ENCODE peak calls at places on chromosome 21, in nine cellular contexts. One of them, this sample, is unnamed.

GRCh38 chr21:26572668-26573381 is at the start of gene CYYR1:
- DNase-seq in AG10803: peak
- DNase-seq in nephron progenitor cell: peak
- DNase-seq in lower lobe of right lung: peak
- DNase-seq in fibroblast of the aortic adventitia: no peak
- DNase-seq in cardiac fibroblast: peak
- DNase-seq in IMR-90: no peak
- DNase-seq in uterus: no peak
- DNase-seq in HepG2: no peak
- DNase-seq in this sample: no peak

GRCh38 chr21:37266515-37267221 is 466 bp downstream of the VPS26C start:
- DNase-seq in AG10803: peak
- DNase-seq in nephron progenitor cell: peak
- DNase-seq in lower lobe of right lung: peak
- DNase-seq in fibroblast of the aortic adventitia: peak
- DNase-seq in cardiac fibroblast: peak
- DNase-seq in IMR-90: peak
- DNase-seq in uterus: no peak
- DNase-seq in HepG2: peak
- DNase-seq in this sample: peak

GRCh38 chr21:44524412-44525371 is 15.3 kb downstream of the KRTAP10-1 start:
- DNase-seq in AG10803: no peak
- DNase-seq in nephron progenitor cell: no peak
- DNase-seq in lower lobe of right lung: no peak
- DNase-seq in fibroblast of the aortic adventitia: no peak
- DNase-seq in cardiac fibroblast: no peak
- DNase-seq in IMR-90: no peak
- DNase-seq in uterus: peak
- DNase-seq in HepG2: no peak
- DNase-seq in this sample: no peak

GRCh38 chr21:34728479-34728878 is 59.7 kb downstream of the CLIC6 start:
- DNase-seq in AG10803: no peak
- DNase-seq in nephron progenitor cell: no peak
- DNase-seq in lower lobe of right lung: peak
- DNase-seq in fibroblast of the aortic adventitia: no peak
- DNase-seq in cardiac fibroblast: no peak
- DNase-seq in IMR-90: no peak
- DNase-seq in uterus: no peak
- DNase-seq in HepG2: no peak
- DNase-seq in this sample: no peak

GRCh38 chr21:35467536-35467935 is 418.4 kb upstream of the RUNX1 start:
- DNase-seq in AG10803: peak
- DNase-seq in nephron progenitor cell: no peak
- DNase-seq in lower lobe of right lung: no peak
- DNase-seq in fibroblast of the aortic adventitia: no peak
- DNase-seq in cardiac fibroblast: no peak
- DNase-seq in IMR-90: peak
- DNase-seq in uterus: no peak
- DNase-seq in HepG2: no peak
- DNase-seq in this sample: peak

GRCh38 chr21:43597052-43597451 is 62.2 kb downstream of the HSF2BP start:
- DNase-seq in AG10803: peak
- DNase-seq in nephron progenitor cell: no peak
- DNase-seq in lower lobe of right lung: no peak
- DNase-seq in fibroblast of the aortic adventitia: peak
- DNase-seq in cardiac fibroblast: peak
- DNase-seq in IMR-90: peak
- DNase-seq in uterus: no peak
- DNase-seq in HepG2: peak
- DNase-seq in this sample: peak

GRCh38 chr21:34890724-34891609 is 158.1 kb downstream of the RUNX1 start:
- DNase-seq in AG10803: peak
- DNase-seq in nephron progenitor cell: peak
- DNase-seq in lower lobe of right lung: peak
- DNase-seq in fibroblast of the aortic adventitia: peak
- DNase-seq in cardiac fibroblast: peak
- DNase-seq in IMR-90: peak
- DNase-seq in uterus: no peak
- DNase-seq in HepG2: no peak
- DNase-seq in this sample: no peak

GRCh38 chr21:37605006-37605405 is 238.4 kb downstream of the DYRK1A start:
- DNase-seq in AG10803: no peak
- DNase-seq in nephron progenitor cell: no peak
- DNase-seq in lower lobe of right lung: no peak
- DNase-seq in fibroblast of the aortic adventitia: no peak
- DNase-seq in cardiac fibroblast: no peak
- DNase-seq in IMR-90: no peak
- DNase-seq in uterus: no peak
- DNase-seq in HepG2: no peak
- DNase-seq in this sample: no peak

GRCh38 chr21:34367320-34367935 is 3.6 kb downstream of the KCNE2 start:
- DNase-seq in AG10803: peak
- DNase-seq in nephron progenitor cell: peak
- DNase-seq in lower lobe of right lung: no peak
- DNase-seq in fibroblast of the aortic adventitia: peak
- DNase-seq in cardiac fibroblast: peak
- DNase-seq in IMR-90: peak
- DNase-seq in uterus: peak
- DNase-seq in HepG2: peak
- DNase-seq in this sample: peak

GRCh38 chr21:18244721-18245486 is at the start of gene CHODL:
- DNase-seq in AG10803: no peak
- DNase-seq in nephron progenitor cell: peak
- DNase-seq in lower lobe of right lung: no peak
- DNase-seq in fibroblast of the aortic adventitia: no peak
- DNase-seq in cardiac fibroblast: no peak
- DNase-seq in IMR-90: no peak
- DNase-seq in uterus: no peak
- DNase-seq in HepG2: no peak
- DNase-seq in this sample: no peak

GRCh38 chr21:36126166-36126565 is 8.7 kb upstream of the CBR3 start:
- DNase-seq in AG10803: no peak
- DNase-seq in nephron progenitor cell: no peak
- DNase-seq in lower lobe of right lung: no peak
- DNase-seq in fibroblast of the aortic adventitia: peak
- DNase-seq in cardiac fibroblast: no peak
- DNase-seq in IMR-90: peak
- DNase-seq in uterus: no peak
- DNase-seq in HepG2: no peak
- DNase-seq in this sample: no peak

GRCh38 chr21:35319684-35320083 is 270.6 kb upstream of the RUNX1 start:
- DNase-seq in AG10803: no peak
- DNase-seq in nephron progenitor cell: no peak
- DNase-seq in lower lobe of right lung: no peak
- DNase-seq in fibroblast of the aortic adventitia: no peak
- DNase-seq in cardiac fibroblast: no peak
- DNase-seq in IMR-90: no peak
- DNase-seq in uterus: no peak
- DNase-seq in HepG2: no peak
- DNase-seq in this sample: no peak

GRCh38 chr21:34112316-34113033 is 39.1 kb downstream of the MRPS6 start:
- DNase-seq in AG10803: peak
- DNase-seq in nephron progenitor cell: no peak
- DNase-seq in lower lobe of right lung: no peak
- DNase-seq in fibroblast of the aortic adventitia: no peak
- DNase-seq in cardiac fibroblast: no peak
- DNase-seq in IMR-90: no peak
- DNase-seq in uterus: no peak
- DNase-seq in HepG2: no peak
- DNase-seq in this sample: no peak

GRCh38 chr21:38861006-38861405 is 55.3 kb downstream of the ETS2 start:
- DNase-seq in AG10803: no peak
- DNase-seq in nephron progenitor cell: no peak
- DNase-seq in lower lobe of right lung: no peak
- DNase-seq in fibroblast of the aortic adventitia: peak
- DNase-seq in cardiac fibroblast: no peak
- DNase-seq in IMR-90: no peak
- DNase-seq in uterus: no peak
- DNase-seq in HepG2: no peak
- DNase-seq in this sample: no peak

GRCh38 chr21:16587141-16587570 is 857.4 kb downstream of the USP25 start:
- DNase-seq in AG10803: peak
- DNase-seq in nephron progenitor cell: no peak
- DNase-seq in lower lobe of right lung: peak
- DNase-seq in fibroblast of the aortic adventitia: peak
- DNase-seq in cardiac fibroblast: peak
- DNase-seq in IMR-90: peak
- DNase-seq in uterus: peak
- DNase-seq in HepG2: peak
- DNase-seq in this sample: peak

GRCh38 chr21:25979845-25980433 is 190.6 kb downstream of the APP start:
- DNase-seq in AG10803: no peak
- DNase-seq in nephron progenitor cell: no peak
- DNase-seq in lower lobe of right lung: no peak
- DNase-seq in fibroblast of the aortic adventitia: no peak
- DNase-seq in cardiac fibroblast: no peak
- DNase-seq in IMR-90: no peak
- DNase-seq in uterus: no peak
- DNase-seq in HepG2: no peak
- DNase-seq in this sample: no peak

GRCh38 chr21:23921670-23922418 is 1685.4 kb downstream of the MRPL39 start:
- DNase-seq in AG10803: no peak
- DNase-seq in nephron progenitor cell: no peak
- DNase-seq in lower lobe of right lung: no peak
- DNase-seq in fibroblast of the aortic adventitia: no peak
- DNase-seq in cardiac fibroblast: no peak
- DNase-seq in IMR-90: no peak
- DNase-seq in uterus: no peak
- DNase-seq in HepG2: no peak
- DNase-seq in this sample: no peak

GRCh38 chr21:26433386-26433785 is 139.7 kb downstream of the CYYR1 start:
- DNase-seq in AG10803: peak
- DNase-seq in nephron progenitor cell: no peak
- DNase-seq in lower lobe of right lung: no peak
- DNase-seq in fibroblast of the aortic adventitia: peak
- DNase-seq in cardiac fibroblast: no peak
- DNase-seq in IMR-90: no peak
- DNase-seq in uterus: no peak
- DNase-seq in HepG2: no peak
- DNase-seq in this sample: peak

GRCh38 chr21:23936224-23936623 is 1671.1 kb downstream of the MRPL39 start:
- DNase-seq in AG10803: no peak
- DNase-seq in nephron progenitor cell: no peak
- DNase-seq in lower lobe of right lung: no peak
- DNase-seq in fibroblast of the aortic adventitia: peak
- DNase-seq in cardiac fibroblast: peak
- DNase-seq in IMR-90: peak
- DNase-seq in uterus: no peak
- DNase-seq in HepG2: no peak
- DNase-seq in this sample: no peak

GRCh38 chr21:35737899-35738341 is 322.4 kb downstream of the SETD4 start:
- DNase-seq in AG10803: peak
- DNase-seq in nephron progenitor cell: peak
- DNase-seq in lower lobe of right lung: peak
- DNase-seq in fibroblast of the aortic adventitia: peak
- DNase-seq in cardiac fibroblast: peak
- DNase-seq in IMR-90: no peak
- DNase-seq in uterus: no peak
- DNase-seq in HepG2: no peak
- DNase-seq in this sample: no peak

GRCh38 chr21:45747802-45748445 is 104.4 kb downstream of the PCBP3 start:
- DNase-seq in AG10803: peak
- DNase-seq in nephron progenitor cell: no peak
- DNase-seq in lower lobe of right lung: no peak
- DNase-seq in fibroblast of the aortic adventitia: peak
- DNase-seq in cardiac fibroblast: peak
- DNase-seq in IMR-90: peak
- DNase-seq in uterus: no peak
- DNase-seq in HepG2: no peak
- DNase-seq in this sample: peak
- TF ChIP-seq CTCF in AG10803: peak
- TF ChIP-seq CTCF in nephron progenitor cell: no peak
- TF ChIP-seq CTCF in lower lobe of right lung: no peak
- TF ChIP-seq CTCF in fibroblast of the aortic adventitia: no peak
- TF ChIP-seq CTCF in cardiac fibroblast: no peak
- TF ChIP-seq CTCF in IMR-90: no peak
- TF ChIP-seq CTCF in uterus: no peak
- TF ChIP-seq CTCF in HepG2: no peak
- TF ChIP-seq CTCF in this sample: peak

DNA sequence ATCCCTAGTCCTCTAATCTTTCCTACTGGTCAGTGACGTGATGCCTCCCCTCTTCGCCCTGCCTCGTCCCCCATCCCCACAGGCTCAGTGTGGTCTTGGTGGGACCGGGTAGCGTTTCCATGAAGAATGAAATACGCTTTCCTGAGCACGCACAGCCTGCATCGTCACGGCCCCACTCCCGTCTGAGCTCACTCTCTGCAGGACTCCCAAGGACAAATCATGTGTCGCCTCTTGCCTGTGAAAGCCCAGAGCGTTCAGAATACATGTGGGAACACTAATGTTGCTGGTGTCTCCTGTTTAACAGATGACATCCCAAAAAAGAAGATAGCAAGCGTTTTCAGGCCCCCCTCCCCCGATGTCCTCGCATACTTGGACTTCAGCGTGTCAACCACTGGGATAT is 49.2 kb downstream of the S100B start:
- DNase-seq in AG10803: no peak
- DNase-seq in nephron progenitor cell: no peak
- DNase-seq in lower lobe of right lung: no peak
- DNase-seq in fibroblast of the aortic adventitia: no peak
- DNase-seq in cardiac fibroblast: no peak
- DNase-seq in IMR-90: no peak
- DNase-seq in uterus: no peak
- DNase-seq in HepG2: no peak
- DNase-seq in this sample: no peak
- TF ChIP-seq CTCF in AG10803: no peak
- TF ChIP-seq CTCF in nephron progenitor cell: no peak
- TF ChIP-seq CTCF in lower lobe of right lung: no peak
- TF ChIP-seq CTCF in fibroblast of the aortic adventitia: no peak
- TF ChIP-seq CTCF in cardiac fibroblast: no peak
- TF ChIP-seq CTCF in IMR-90: no peak
- TF ChIP-seq CTCF in uterus: no peak
- TF ChIP-seq CTCF in HepG2: no peak
- TF ChIP-seq CTCF in this sample: no peak

DNA sequence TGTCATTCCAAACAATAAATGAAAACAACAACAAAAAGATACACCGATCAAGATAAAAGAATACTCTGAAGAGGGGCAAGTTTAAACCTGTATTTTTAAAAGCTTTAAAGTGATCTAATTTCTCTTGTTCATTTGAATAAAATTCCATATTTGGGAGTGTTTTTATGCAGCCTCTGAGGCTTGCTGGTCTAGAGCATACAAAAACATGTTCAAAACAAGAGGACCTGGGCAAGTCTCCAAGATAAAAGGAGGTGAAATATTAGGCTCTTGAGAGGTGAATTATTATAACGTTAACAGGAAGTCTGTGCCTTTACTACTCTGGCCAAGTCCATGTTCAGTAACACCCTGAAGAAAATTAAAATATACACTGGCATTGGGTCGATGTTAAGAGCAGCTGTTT is 20.1 kb downstream of the URB1 start:
- DNase-seq in AG10803: peak
- DNase-seq in nephron progenitor cell: no peak
- DNase-seq in lower lobe of right lung: no peak
- DNase-seq in fibroblast of the aortic adventitia: peak
- DNase-seq in cardiac fibroblast: peak
- DNase-seq in IMR-90: peak
- DNase-seq in uterus: peak
- DNase-seq in HepG2: no peak
- DNase-seq in this sample: no peak
- TF ChIP-seq CTCF in AG10803: no peak
- TF ChIP-seq CTCF in nephron progenitor cell: no peak
- TF ChIP-seq CTCF in lower lobe of right lung: no peak
- TF ChIP-seq CTCF in fibroblast of the aortic adventitia: no peak
- TF ChIP-seq CTCF in cardiac fibroblast: no peak
- TF ChIP-seq CTCF in IMR-90: no peak
- TF ChIP-seq CTCF in uterus: no peak
- TF ChIP-seq CTCF in HepG2: no peak
- TF ChIP-seq CTCF in this sample: no peak

GRCh38 chr21:29201186-29201585 is 70.7 kb downstream of the MAP3K7CL start:
- DNase-seq in AG10803: no peak
- DNase-seq in nephron progenitor cell: no peak
- DNase-seq in lower lobe of right lung: no peak
- DNase-seq in fibroblast of the aortic adventitia: no peak
- DNase-seq in cardiac fibroblast: no peak
- DNase-seq in IMR-90: no peak
- DNase-seq in uterus: no peak
- DNase-seq in HepG2: no peak
- DNase-seq in this sample: no peak
- TF ChIP-seq CTCF in AG10803: no peak
- TF ChIP-seq CTCF in nephron progenitor cell: no peak
- TF ChIP-seq CTCF in lower lobe of right lung: no peak
- TF ChIP-seq CTCF in fibroblast of the aortic adventitia: no peak
- TF ChIP-seq CTCF in cardiac fibroblast: no peak
- TF ChIP-seq CTCF in IMR-90: no peak
- TF ChIP-seq CTCF in uterus: no peak
- TF ChIP-seq CTCF in HepG2: no peak
- TF ChIP-seq CTCF in this sample: no peak

This sample was measured in HFFc6.